ENCODE peak calls at places on chromosome 7, in four cellular contexts. E, R, S and J are unnamed samples.

GRCh38 chr7:66920256-66920655 is 769 bp upstream of the TMEM248 start:
- DNase-seq in E (no peak), R (no peak), S (no peak), J (no peak)

GRCh38 chr7:155683098-155683497 is 38.6 kb downstream of the RBM33 start:
- DNase-seq in E (no peak), R (no peak), S (no peak), J (no peak)

GRCh38 chr7:46558482-46559193 is 637.6 kb upstream of the IGFBP3 start:
- DNase-seq in E (no peak), R (no peak), S (no peak), J (no peak)

GRCh38 chr7:134710854-134711624 is 64.4 kb downstream of the BPGM start:
- DNase-seq in E (no peak), R (no peak), S (no peak), J (peak)

GRCh38 chr7:116218051-116218645 is 7.8 kb downstream of the TES start:
- DNase-seq in E (no peak), R (no peak), S (peak), J (no peak)

GRCh38 chr7:149267733-149268132 is 5.7 kb downstream of the ZNF783 start:
- DNase-seq in E (no peak), R (no peak), S (no peak), J (no peak)

GRCh38 chr7:43296306-43296705 is 183.9 kb downstream of the HECW1 start:
- DNase-seq in E (no peak), R (no peak), S (no peak), J (no peak)

GRCh38 chr7:98135984-98136383 is 29.3 kb downstream of the LMTK2 start:
- DNase-seq in E (no peak), R (no peak), S (no peak), J (no peak)

GRCh38 chr7:18064242-18064838 is 36.7 kb upstream of the PRPS1L1 start:
- DNase-seq in E (no peak), R (peak), S (peak), J (peak)

GRCh38 chr7:135620980-135621850 is 41.1 kb upstream of the STMP1 start:
- DNase-seq in E (no peak), R (peak), S (peak), J (peak)

GRCh38 chr7:130274983-130275649 is 8.5 kb downstream of the CPA2 start:
- DNase-seq in E (no peak), R (peak), S (no peak), J (no peak)

GRCh38 chr7:131011976-131012375 is 278.0 kb upstream of the KLF14 start:
- DNase-seq in E (no peak), R (no peak), S (no peak), J (no peak)

GRCh38 chr7:33849004-33849403 is 56.3 kb upstream of the BMPER start:
- DNase-seq in E (no peak), R (no peak), S (no peak), J (no peak)

GRCh38 chr7:71843677-71844076 is 568.5 kb downstream of the CALN1 start:
- DNase-seq in E (no peak), R (no peak), S (no peak), J (no peak)

GRCh38 chr7:33067921-33068320 is 5.3 kb upstream of the NT5C3A start:
- DNase-seq in E (no peak), R (no peak), S (no peak), J (no peak)

GRCh38 chr7:104123786-104124185 is 84.0 kb downstream of the ORC5 start:
- DNase-seq in E (no peak), R (no peak), S (no peak), J (no peak)

GRCh38 chr7:17854297-17855047 is 85.8 kb downstream of the SNX13 start:
- DNase-seq in E (no peak), R (no peak), S (no peak), J (no peak)

GRCh38 chr7:28291559-28291958 is 111.0 kb upstream of the JAZF1 start:
- DNase-seq in E (no peak), R (no peak), S (no peak), J (no peak)

GRCh38 chr7:47085491-47086275 is 496.2 kb downstream of the TNS3 start:
- DNase-seq in E (no peak), R (no peak), S (no peak), J (no peak)

GRCh38 chr7:36311539-36311938 is 78.1 kb upstream of the ANLN start:
- DNase-seq in E (no peak), R (no peak), S (peak), J (no peak)

GRCh38 chr7:155276032-155276799 is 21.5 kb upstream of the INSIG1 start:
- DNase-seq in E (no peak), R (no peak), S (no peak), J (no peak)

GRCh38 chr7:117296066-117296465 is 26.8 kb downstream of the WNT2 start:
- DNase-seq in E (no peak), R (no peak), S (no peak), J (no peak)

GRCh38 chr7:69773535-69774225 is 175.4 kb downstream of the AUTS2 start:
- DNase-seq in E (no peak), R (no peak), S (no peak), J (no peak)

GRCh38 chr7:12801107-12801506 is 113.7 kb downstream of the ARL4A start:
- DNase-seq in E (no peak), R (no peak), S (no peak), J (no peak)

GRCh38 chr7:104652865-104653264 is 324.5 kb downstream of the LHFPL3 start:
- DNase-seq in E (no peak), R (no peak), S (no peak), J (no peak)

GRCh38 chr7:51031791-51032484 is 249.2 kb upstream of the GRB10 start:
- DNase-seq in E (no peak), R (no peak), S (no peak), J (no peak)

GRCh38 chr7:34058791-34059550 is 153.6 kb downstream of the BMPER start:
- DNase-seq in E (peak), R (no peak), S (no peak), J (peak)

GRCh38 chr7:134587736-134588135 is 38.8 kb downstream of the AKR1B15 start:
- DNase-seq in E (no peak), R (no peak), S (no peak), J (no peak)

GRCh38 chr7:129855935-129856717 is 96.6 kb downstream of the UBE2H start:
- DNase-seq in E (no peak), R (no peak), S (no peak), J (no peak)

GRCh38 chr7:142030294-142030693 is 34.6 kb downstream of the MGAM start:
- DNase-seq in E (no peak), R (no peak), S (no peak), J (no peak)
- H3K4me3 ChIP-seq in E (no peak), R (no peak), S (no peak), J (no peak)

DNA sequence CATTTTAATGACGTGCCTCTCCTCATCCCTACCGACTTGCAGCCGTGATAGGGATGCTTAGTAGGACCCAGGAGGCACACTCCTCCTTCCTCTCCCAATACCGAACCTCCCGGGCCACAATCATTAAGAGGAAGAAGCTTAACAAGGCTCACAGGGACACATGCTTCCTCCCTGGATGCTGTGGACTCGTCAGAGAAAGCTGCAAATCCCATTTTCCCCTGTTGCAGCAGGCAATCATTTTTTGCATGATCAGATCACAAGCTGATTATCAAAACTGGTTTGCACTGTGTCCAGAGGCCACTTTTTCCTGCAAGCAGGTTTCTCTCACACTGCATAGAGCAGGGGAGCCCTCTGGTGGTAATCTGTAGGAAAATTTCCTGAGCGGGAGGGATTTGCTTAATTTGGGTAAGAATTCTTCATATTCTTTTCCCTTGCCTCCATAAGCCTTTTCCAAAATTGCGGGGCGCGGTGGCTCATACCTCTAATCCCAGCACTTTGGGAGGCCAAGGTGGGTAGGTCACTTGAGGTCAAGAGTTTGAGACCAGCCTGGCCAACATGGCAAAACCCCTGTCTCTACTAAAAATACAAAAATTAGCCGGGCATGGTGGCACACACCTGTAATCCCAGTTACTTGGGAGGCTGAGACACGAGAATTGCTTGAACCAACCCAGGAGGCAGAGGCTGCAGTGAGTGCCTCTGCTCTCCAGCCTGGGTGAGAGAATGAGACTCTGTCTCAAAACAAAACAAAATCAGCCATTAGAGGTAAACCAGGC is 16.1 kb upstream of the LAMB4 start:
- DNase-seq in E (peak), R (peak), S (peak), J (peak)
- H3K4me3 ChIP-seq in E (no peak), R (peak), S (no peak), J (no peak)

DNA sequence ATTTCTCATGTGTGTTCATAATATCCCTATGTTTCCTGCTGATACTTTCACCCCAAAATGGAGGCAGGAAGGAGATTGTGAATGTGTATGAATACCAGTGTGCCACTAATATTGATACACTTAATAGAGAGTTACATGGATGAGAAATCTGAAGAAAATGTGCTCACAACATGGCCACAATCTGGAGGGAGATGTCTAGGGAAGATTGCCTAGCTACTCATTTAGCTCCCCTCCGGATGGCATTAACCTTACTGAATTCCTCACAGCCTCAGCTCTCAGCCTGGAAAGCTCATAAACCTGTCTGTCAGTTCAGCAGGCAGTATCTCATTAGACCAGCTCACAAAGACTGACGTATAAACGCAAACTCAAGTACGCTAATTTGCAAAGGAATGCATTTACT is 23.4 kb upstream of the DMTF1 start:
- DNase-seq in E (no peak), R (peak), S (no peak), J (no peak)
- H3K4me3 ChIP-seq in E (no peak), R (no peak), S (no peak), J (no peak)

DNA sequence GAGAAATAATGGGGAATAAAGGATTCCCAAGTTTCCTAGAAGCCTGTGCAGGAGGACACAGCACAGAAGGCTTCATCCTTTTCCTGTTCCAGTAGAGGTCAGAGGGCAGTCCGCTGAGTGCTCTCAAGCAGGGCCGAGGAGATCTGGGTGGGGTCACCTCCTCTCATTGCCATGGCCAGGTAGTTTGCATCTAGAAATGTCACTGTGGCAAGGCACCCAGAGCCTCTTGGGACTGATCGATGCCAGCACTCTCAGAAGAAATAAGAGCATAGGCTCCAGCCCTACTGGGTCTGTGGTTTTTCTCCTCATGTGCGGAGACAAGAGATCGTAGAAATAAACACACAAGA is 7.9 kb downstream of the NUB1 start:
- DNase-seq in E (no peak), R (no peak), S (no peak), J (no peak)
- H3K4me3 ChIP-seq in E (peak), R (no peak), S (no peak), J (no peak)

GRCh38 chr7:44882899-44883298 is 2.4 kb downstream of the PURB start:
- DNase-seq in E (no peak), R (no peak), S (no peak), J (no peak)
- H3K4me3 ChIP-seq in E (peak), R (peak), S (no peak), J (peak)

DNA sequence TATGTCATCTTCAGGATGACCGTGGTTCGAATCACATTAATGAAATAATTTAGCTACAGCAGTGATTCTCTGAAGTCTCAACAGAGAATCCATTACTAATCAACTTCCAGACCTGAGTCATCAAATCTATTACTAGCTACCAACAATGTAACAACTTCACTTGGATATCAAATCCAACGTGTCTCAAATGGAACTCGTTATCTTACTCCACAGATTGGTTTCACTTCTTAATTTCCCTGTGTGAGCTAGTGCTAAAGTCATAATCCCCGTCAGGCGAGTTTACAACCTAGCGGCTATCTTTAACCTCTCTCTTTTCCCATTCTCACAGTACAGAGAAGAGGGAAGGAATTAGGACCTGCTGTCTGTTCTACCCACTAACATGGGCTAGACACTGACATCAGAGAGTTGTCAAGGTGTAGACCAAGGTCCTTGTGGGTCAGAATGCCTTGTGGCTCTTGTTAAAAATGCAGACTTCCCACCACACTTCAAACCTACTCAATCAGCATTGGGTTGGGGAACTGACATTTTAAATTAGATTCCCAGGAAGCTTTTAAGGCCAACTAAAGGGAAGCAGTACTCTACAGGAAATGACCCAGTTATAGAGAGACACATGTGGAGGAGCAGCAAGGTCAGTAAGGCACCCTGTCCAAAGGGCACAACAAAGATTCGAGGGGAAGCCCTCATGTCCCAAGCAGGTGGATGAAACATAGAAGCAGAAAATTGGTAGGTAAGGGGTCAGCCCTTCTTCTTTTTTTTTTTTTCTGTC is 57.3 kb upstream of the GSAP start:
- DNase-seq in E (no peak), R (no peak), S (no peak), J (no peak)
- H3K4me3 ChIP-seq in E (no peak), R (no peak), S (no peak), J (no peak)

GRCh38 chr7:151186640-151187408 is at the start of gene ASB10:
- DNase-seq in E (peak), R (no peak), S (no peak), J (no peak)

GRCh38 chr7:151188252-151188542 is 1.1 kb upstream of the ASB10 start:
- DNase-seq in E (no peak), R (no peak), S (no peak), J (no peak)

GRCh38 chr7:151185762-151186639 is 1.0 kb downstream of the ASB10 start:
- DNase-seq in E (no peak), R (no peak), S (no peak), J (no peak)

GRCh38 chr7:151189038-151189437 is 2.0 kb upstream of the ASB10 start:
- DNase-seq in E (no peak), R (no peak), S (no peak), J (no peak)

DNA sequence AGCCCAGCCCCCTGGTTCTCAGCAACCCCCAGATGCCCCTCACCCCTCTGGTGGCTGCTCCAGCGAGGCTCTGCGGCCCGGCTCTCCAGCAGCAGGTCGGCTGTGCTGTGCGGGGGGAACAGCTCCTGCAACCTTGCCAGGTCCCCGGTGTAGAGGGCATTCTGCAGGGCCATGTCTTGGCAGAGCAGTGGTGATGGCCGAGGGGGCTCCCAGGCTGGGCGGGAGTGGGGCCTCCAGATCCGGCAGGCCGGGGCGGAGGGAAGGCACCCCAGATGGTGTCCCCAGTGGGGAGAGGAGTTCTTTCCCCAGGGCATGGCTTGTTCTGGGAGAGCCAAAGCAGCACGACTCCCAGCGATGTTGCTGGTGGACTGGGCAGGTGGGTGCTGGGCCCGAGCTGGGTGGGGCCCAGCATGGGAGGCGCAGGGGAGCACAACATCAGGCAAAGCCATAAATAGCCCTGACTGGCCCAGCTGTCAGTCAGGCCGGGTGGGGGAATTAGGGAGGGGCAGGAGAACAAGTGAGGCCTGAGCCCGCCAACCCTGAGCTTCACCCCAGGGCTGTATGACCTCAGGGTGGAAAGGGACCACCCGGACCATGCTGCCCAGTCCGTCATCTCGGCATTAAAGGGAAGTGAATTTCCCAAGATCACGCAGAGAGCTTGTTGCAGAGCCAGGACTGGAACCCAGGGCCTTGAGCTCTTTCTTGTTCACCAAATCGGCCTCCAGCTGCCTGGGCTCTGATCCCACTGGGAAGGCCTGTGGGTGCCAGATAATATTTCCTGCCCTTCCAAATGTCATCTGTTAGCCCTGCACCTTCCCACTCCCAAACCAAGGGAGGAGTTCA is 580 bp upstream of the ASB10 start:
- DNase-seq in E (peak), R (no peak), S (no peak), J (no peak)
- H3K4me3 ChIP-seq in E (peak), R (no peak), S (no peak), J (no peak)

GRCh38 chr7:13986208-13986607 is 3.3 kb downstream of the ETV1 start:
- DNase-seq in E (no peak), R (peak), S (no peak), J (no peak)

GRCh38 chr7:13987395-13987794 is 2.1 kb downstream of the ETV1 start:
- DNase-seq in E (no peak), R (no peak), S (no peak), J (no peak)

GRCh38 chr7:13989138-13989943 is at the start of gene ETV1:
- DNase-seq in E (peak), R (peak), S (peak), J (peak)

GRCh38 chr7:13988765-13989137 is 715 bp downstream of the ETV1 start:
- DNase-seq in E (no peak), R (peak), S (peak), J (peak)

GRCh38 chr7:13988011-13988410 is 1.5 kb downstream of the ETV1 start:
- DNase-seq in E (peak), R (peak), S (no peak), J (no peak)
- H3K4me3 ChIP-seq in E (peak), R (peak), S (peak), J (peak)

DNA sequence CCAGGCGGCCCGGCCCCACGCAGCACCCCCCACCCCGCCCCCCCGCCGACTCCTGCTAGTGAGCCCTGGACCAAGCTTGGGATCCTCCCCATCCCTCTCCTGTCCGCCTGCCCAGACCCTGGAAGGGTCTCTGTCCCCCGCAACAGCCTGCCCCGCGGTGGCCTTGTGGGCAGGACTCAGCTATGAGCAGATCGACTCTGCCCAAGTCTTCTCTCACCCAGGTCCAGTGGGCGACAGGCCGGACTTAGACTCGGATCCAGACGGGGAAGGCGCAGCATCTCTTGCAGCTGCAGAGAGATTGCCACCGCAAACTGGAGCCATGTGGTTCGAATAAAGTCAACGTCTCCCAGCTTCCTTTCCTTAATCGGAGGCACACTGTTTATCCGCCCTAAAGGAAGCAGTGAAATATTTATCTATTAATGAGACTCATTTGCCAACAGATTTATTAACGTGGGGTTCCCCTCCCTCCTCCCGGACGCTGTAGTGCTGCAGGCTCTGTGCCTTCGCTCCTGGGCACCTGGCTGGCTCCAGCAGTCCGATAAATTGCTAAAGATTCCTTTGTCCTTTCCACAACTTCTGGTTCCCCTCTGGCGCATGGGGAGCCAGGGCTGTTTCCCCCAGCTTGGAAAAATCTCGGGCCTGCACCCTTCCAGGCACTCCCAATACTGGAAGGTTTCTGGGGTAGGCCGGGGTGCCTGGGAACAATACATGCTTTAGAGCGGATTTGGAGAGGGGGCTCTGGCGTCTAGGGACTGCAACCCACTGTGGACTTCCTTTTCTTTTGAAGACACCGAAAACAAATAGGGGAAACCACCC is 634 bp upstream of the HOXA7 start:
- DNase-seq in E (no peak), R (no peak), S (peak), J (peak)
- H3K4me3 ChIP-seq in E (no peak), R (no peak), S (peak), J (peak)

GRCh38 chr7:101202603-101202918 is 1.7 kb upstream of the MOGAT3 start:
- DNase-seq in E (no peak), R (no peak), S (no peak), J (no peak)
- H3K4me3 ChIP-seq in E (no peak), R (no peak), S (no peak), J (no peak)